ENCODE peak calls at places on chromosomes 4 and X, in seven cellular contexts. J is left lung, S is psoas muscle, C is mammary epithelial cell, I is body of pancreas, Q is thoracic aorta, W is GM23338. D is an unnamed sample. For H3K36me3, the result is how much of the 10 kb centered on the place peaks cover.

GRCh38 chrX:65744965-65745364 is 77.5 kb downstream of the MSN start:
- DNase-seq in J (no peak), S (no peak), C (peak), I (no peak), Q (no peak), W (no peak), D (no peak)

GRCh38 chrX:69995400-69996101 is 54.2 kb downstream of the AWAT2 start:
- DNase-seq in J (no peak), S (no peak), C (no peak), I (no peak), Q (no peak), W (no peak), D (no peak)

GRCh38 chr4:139711461-139711860 is 45.8 kb downstream of the MGST2 start:
- DNase-seq in J (no peak), S (no peak), C (no peak), I (no peak), Q (no peak), W (no peak), D (no peak)

GRCh38 chr4:10554694-10555093 is 97.5 kb upstream of the ZNF518B start:
- DNase-seq in J (no peak), S (no peak), C (peak), I (peak), Q (no peak), W (peak), D (peak)

GRCh38 chr4:39825741-39826231 is 127.8 kb downstream of the UBE2K start:
- DNase-seq in J (no peak), S (no peak), C (no peak), I (no peak), Q (no peak), W (no peak), D (no peak)

GRCh38 chr4:163932504-163932903 is 438.0 kb downstream of the TMA16 start:
- DNase-seq in J (no peak), S (no peak), C (no peak), I (no peak), Q (no peak), W (no peak), D (no peak)

GRCh38 chrX:41946973-41947612 is 23.7 kb upstream of the CASK start:
- DNase-seq in J (no peak), S (no peak), C (no peak), I (no peak), Q (no peak), W (peak), D (peak)

GRCh38 chrX:69028761-69029120 is 136.5 kb downstream of the PJA1 start:
- DNase-seq in J (no peak), S (no peak), C (peak), I (no peak), Q (no peak), W (no peak), D (no peak)

GRCh38 chr4:80307774-80308465 is 27.6 kb upstream of the CFAP299 start:
- DNase-seq in J (no peak), S (no peak), C (peak), I (no peak), Q (no peak), W (no peak), D (peak)

GRCh38 chr4:100095729-100096595 is 94.3 kb downstream of the DDIT4L start:
- DNase-seq in J (peak), S (peak), C (peak), I (peak), Q (peak), W (peak), D (peak)
- TF ChIP-seq CTCF in J (peak), S (peak), C (peak), I (peak), Q (peak), W (peak), D (peak)

DNA sequence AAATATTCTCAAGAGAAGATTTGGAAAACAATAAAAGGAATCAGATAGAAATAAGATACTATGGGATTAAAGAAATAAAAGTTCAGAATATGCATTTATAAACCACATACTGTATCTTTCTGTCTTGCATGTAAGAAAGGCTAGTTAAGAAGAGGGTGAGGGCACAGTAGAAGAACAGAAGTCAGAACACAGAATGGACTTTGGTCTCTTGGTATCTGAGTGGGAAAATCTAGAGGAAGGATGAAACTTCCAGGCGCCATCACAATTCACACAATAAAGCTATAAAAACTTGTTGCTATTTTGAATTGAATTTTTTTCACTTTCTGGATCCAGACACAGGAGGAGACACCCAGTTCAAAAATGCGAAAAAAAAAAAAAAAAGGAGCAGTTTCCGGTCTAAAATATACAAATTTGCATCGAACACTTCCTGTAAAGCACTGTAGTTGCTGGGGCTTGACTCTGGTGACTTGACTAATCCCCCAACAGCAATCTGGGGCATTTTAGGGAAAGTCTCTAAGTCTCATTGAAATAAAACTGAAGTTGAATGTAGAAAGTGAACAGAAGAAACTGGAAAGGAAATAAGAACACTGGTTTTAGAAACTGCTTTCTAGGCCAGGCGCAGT is 8.1 kb upstream of the NAAA start:
- DNase-seq in J (no peak), S (no peak), C (no peak), I (no peak), Q (no peak), W (no peak), D (no peak)
- H3K36me3 ChIP-seq in J (under half), S (half or more), C (under half), I (under half), Q (under half), W (half or more), D (under half)

GRCh38 chrX:144335402-144335801 is 451.5 kb downstream of the UBE2NL start:
- DNase-seq in J (no peak), S (no peak), C (no peak), I (no peak), Q (no peak), W (no peak), D (no peak)
- TF ChIP-seq CTCF in J (no peak), S (no peak), C (no peak), I (no peak), Q (no peak), W (no peak), D (peak)

GRCh38 chr4:144411119-144411518 is 234.8 kb upstream of the HHIP start:
- DNase-seq in J (no peak), S (no peak), C (no peak), I (no peak), Q (no peak), W (no peak), D (no peak)

GRCh38 chr4:144410230-144410783 is 235.6 kb upstream of the HHIP start:
- DNase-seq in J (no peak), S (no peak), C (peak), I (no peak), Q (no peak), W (no peak), D (no peak)

GRCh38 chr4:144409525-144409924 is 236.4 kb upstream of the HHIP start:
- DNase-seq in J (no peak), S (no peak), C (no peak), I (no peak), Q (no peak), W (no peak), D (no peak)

GRCh38 chr4:144411700-144412099 is 234.3 kb upstream of the HHIP start:
- DNase-seq in J (no peak), S (no peak), C (no peak), I (no peak), Q (no peak), W (no peak), D (no peak)
- H3K36me3 ChIP-seq in J (under half), S (under half), C (under half), I (under half), Q (under half), W (under half), D (under half)

GRCh38 chr4:21517460-21517859 is 431.1 kb downstream of the KCNIP4 start:
- DNase-seq in J (no peak), S (no peak), C (no peak), I (no peak), Q (no peak), W (no peak), D (no peak)

GRCh38 chr4:21507439-21507838 is 441.1 kb downstream of the KCNIP4 start:
- DNase-seq in J (no peak), S (no peak), C (peak), I (no peak), Q (no peak), W (peak), D (no peak)

GRCh38 chr4:21514022-21514421 is 434.6 kb downstream of the KCNIP4 start:
- DNase-seq in J (no peak), S (no peak), C (no peak), I (no peak), Q (no peak), W (no peak), D (no peak)

DNA sequence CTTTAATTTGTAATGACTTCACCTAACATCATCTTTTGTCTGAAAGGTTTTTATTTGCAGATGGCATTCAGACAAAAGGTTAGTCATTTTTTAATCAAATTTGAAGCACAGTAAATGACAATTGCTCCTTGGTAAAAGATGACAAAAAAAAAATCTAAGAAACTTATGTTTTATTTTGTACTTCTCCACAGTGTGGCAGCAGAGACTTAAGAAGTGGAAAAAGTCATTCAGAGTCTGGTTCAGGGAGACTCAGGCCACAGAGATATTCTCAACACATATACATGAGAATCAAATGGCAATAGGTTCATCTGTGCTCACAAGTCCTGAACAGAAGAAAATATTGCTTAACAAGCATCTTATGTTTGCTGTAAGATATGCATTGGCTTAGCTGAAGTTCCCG is 436.2 kb downstream of the KCNIP4 start:
- DNase-seq in J (no peak), S (no peak), C (peak), I (no peak), Q (no peak), W (peak), D (peak)
- TF ChIP-seq CTCF in J (no peak), S (no peak), C (peak), I (peak), Q (no peak), W (peak), D (peak)

GRCh38 chr4:27016551-27016950 is 155.9 kb downstream of the STIM2 start:
- DNase-seq in J (no peak), S (no peak), C (no peak), I (no peak), Q (no peak), W (no peak), D (no peak)
- H3K36me3 ChIP-seq in J (under half), S (under half), C (under half), I (under half), Q (under half), W (under half), D (under half)

DNA sequence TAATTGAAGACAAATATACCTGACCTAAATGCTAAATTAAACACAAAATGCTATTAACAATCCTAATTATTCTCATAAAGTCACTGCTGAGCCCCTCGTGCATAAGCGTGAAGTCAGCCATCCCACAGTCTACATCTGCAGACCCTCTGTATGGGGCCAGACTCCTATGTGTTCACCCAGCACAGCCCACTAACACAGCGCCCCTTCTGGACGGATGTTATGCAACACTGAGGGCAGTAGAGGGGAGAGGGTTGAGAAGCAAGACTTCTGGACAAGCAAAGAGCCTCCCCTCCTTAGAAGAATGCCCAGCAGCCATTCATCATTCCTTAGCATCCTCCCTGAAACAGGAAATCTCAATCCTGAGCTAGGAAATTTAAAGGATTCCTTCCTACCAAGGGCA is 7.9 kb downstream of the TRPC3 start:
- DNase-seq in J (no peak), S (no peak), C (no peak), I (no peak), Q (no peak), W (peak), D (peak)
- TF ChIP-seq CTCF in J (no peak), S (no peak), C (peak), I (no peak), Q (no peak), W (peak), D (peak)

GRCh38 chr4:145988628-145989027 is 50.0 kb upstream of the ZNF827 start:
- DNase-seq in J (no peak), S (no peak), C (no peak), I (no peak), Q (no peak), W (no peak), D (no peak)
- H3K36me3 ChIP-seq in J (under half), S (under half), C (under half), I (under half), Q (under half), W (under half), D (under half)